ENCODE peak calls at places on chromosome 9, in four cellular contexts. O is activated CD4-positive, CD25-positive, alpha-beta regulatory T cell treated with anti-CD3 and anti-CD28 coated beads, Interleukin-2, amount 50 U/mL, for 72 hours; I is mesenteric fat pad; P is sciatic nerve. Q is an unnamed sample.
A peak's percentile ranks its signal among the peaks of the same experiment; 100 is the strongest.

GRCh38 chr9:112764344-112764743 is 13.8 kb downstream of the SNX30 start:
- DNase-seq in O (no peak), I (no peak), P (no peak), Q (no peak)

GRCh38 chr9:93822229-93822628 is 132.9 kb downstream of the BARX1 start:
- DNase-seq in O (no peak), I (no peak), P (no peak), Q (no peak)

GRCh38 chr9:114289106-114289505 is 33.8 kb upstream of the ORM1 start:
- DNase-seq in O (peak; percentile 9), I (peak; percentile 78), P (peak; percentile 53), Q (no peak)

GRCh38 chr9:89007568-89007967 is 16.3 kb downstream of the S1PR3 start:
- DNase-seq in O (no peak), I (no peak), P (no peak), Q (no peak)

GRCh38 chr9:115349542-115349941 is 231.6 kb upstream of the TNC start:
- DNase-seq in O (no peak), I (no peak), P (no peak), Q (no peak)

GRCh38 chr9:122389799-122390481 is 19.1 kb downstream of the PTGS1 start:
- DNase-seq in O (no peak), I (no peak), P (no peak), Q (peak; percentile 42)

GRCh38 chr9:97598461-97599288 is 34.5 kb downstream of the TSTD2 start:
- DNase-seq in O (peak; percentile 61), I (no peak), P (peak; percentile 83), Q (no peak)

GRCh38 chr9:118829334-118829733 is 539.9 kb downstream of the BRINP1 start:
- DNase-seq in O (no peak), I (no peak), P (no peak), Q (no peak)

GRCh38 chr9:112170235-112170634 is 4.9 kb downstream of the SUSD1 start:
- DNase-seq in O (no peak), I (no peak), P (no peak), Q (no peak)

GRCh38 chr9:89372230-89372816 is 54.0 kb downstream of the SECISBP2 start:
- DNase-seq in O (no peak), I (no peak), P (no peak), Q (no peak)